ENCODE peak calls at places on chromosome 1, in six cellular contexts. D is neuronal stem cell, S is H9, Q is IMR-90, T is H1, F is mesenchymal stem cell. Y is an unnamed sample.

GRCh38 chr1:198788561-198789064 is 149.8 kb downstream of the PTPRC start:
- DNase-seq in D (peak; percentile 55), S (peak; percentile 71), Q (no peak), T (peak; percentile 53), F (peak; percentile 93), Y (peak; percentile 89)

GRCh38 chr1:167365360-167365759 is 144.7 kb downstream of the POU2F1 start:
- DNase-seq in D (no peak), S (no peak), Q (no peak), T (no peak), F (no peak), Y (no peak)

GRCh38 chr1:198086051-198086745 is 70.6 kb upstream of the NEK7 start:
- DNase-seq in D (no peak), S (no peak), Q (no peak), T (no peak), F (no peak), Y (no peak)

GRCh38 chr1:30342535-30343141 is 380.7 kb downstream of the MATN1 start:
- DNase-seq in D (no peak), S (peak; percentile 68), Q (no peak), T (peak; percentile 64), F (no peak), Y (peak; percentile 20)

GRCh38 chr1:234962340-234962989 is 166.2 kb downstream of the TOMM20 start:
- DNase-seq in D (no peak), S (no peak), Q (peak; percentile 100), T (no peak), F (peak; percentile 99), Y (no peak)

GRCh38 chr1:108695515-108695914 is 3.4 kb downstream of the PRPF38B start:
- DNase-seq in D (no peak), S (no peak), Q (no peak), T (no peak), F (no peak), Y (no peak)

GRCh38 chr1:28163496-28164120 is 12.9 kb downstream of the PTAFR start:
- DNase-seq in D (no peak), S (no peak), Q (peak; percentile 16), T (no peak), F (no peak), Y (peak; percentile 81)

GRCh38 chr1:100795646-100795985 is 76.1 kb downstream of the VCAM1 start:
- DNase-seq in D (no peak), S (no peak), Q (no peak), T (no peak), F (no peak), Y (no peak)

GRCh38 chr1:75203415-75204277 is 69.5 kb downstream of the LHX8 start:
- DNase-seq in D (peak; percentile 50), S (no peak), Q (peak; percentile 47), T (no peak), F (peak; percentile 66), Y (peak; percentile 72)

GRCh38 chr1:175717610-175718195 is 25.7 kb downstream of the TNR start:
- DNase-seq in D (no peak), S (no peak), Q (no peak), T (no peak), F (no peak), Y (no peak)

GRCh38 chr1:96747565-96747964 is 26.0 kb downstream of the PTBP2 start:
- DNase-seq in D (no peak), S (no peak), Q (no peak), T (no peak), F (no peak), Y (no peak)

GRCh38 chr1:96749618-96750017 is 28.0 kb downstream of the PTBP2 start:
- DNase-seq in D (no peak), S (no peak), Q (no peak), T (no peak), F (no peak), Y (no peak)

GRCh38 chr1:96741335-96741734 is 19.8 kb downstream of the PTBP2 start:
- DNase-seq in D (no peak), S (no peak), Q (peak; percentile 10), T (no peak), F (peak; percentile 14), Y (peak; percentile 59)

GRCh38 chr1:96748078-96748477 is 26.5 kb downstream of the PTBP2 start:
- DNase-seq in D (no peak), S (no peak), Q (no peak), T (no peak), F (no peak), Y (no peak)

DNA sequence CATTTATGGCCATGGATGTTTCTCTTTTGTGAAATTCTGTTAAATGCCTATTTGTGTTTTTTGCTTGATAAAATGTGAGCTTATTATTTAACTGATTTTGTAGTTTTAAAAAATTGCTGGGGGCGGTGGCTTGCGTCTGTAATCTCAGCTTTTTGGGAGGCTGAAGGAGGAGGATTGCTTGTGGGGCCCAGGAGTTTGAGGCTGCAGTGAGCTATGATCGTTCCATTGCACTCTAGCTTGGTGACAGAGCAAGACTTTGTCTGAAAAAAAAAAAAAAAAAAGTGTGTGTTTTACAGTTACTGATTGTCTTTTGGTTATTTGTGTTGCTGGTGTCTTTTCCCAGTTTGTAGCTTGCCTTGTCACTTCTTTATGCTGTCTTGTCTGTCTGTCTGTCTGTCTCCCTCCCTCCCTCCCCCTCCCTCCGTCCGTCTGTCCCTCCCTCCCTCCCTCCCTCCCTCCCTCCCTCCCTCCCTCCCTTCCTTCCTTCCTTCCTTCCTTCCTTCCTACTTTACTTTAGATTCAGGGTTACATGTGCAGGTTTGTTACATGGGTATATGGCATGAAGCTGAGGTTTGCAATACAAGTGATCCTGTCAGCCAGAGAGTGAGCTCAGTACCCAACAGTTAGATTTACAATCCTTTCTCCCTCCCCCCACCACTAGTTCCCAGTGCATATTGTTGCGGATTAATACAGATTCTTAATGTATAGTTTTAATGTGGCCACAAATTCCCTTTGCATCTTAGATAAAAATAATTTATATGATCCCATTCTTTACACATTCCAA is 25.0 kb downstream of the PTBP2 start:
- DNase-seq in D (no peak), S (no peak), Q (no peak), T (no peak), F (no peak), Y (no peak)
- H3K79me1 ChIP-seq in D (no peaks in the 10 kb centered on the region), S (peaks cover 2% of the 10 kb centered on the region), Q (peaks cover 38% of the 10 kb centered on the region), T (no peaks in the 10 kb centered on the region), F (no peaks in the 10 kb centered on the region), Y (peaks cover 1% of the 10 kb centered on the region)

GRCh38 chr1:13652238-13652637 is 47.8 kb upstream of the PRDM2 start:
- DNase-seq in D (no peak), S (no peak), Q (no peak), T (no peak), F (no peak), Y (no peak)
- H3K79me1 ChIP-seq in D (no peaks in the 10 kb centered on the region), S (no peaks in the 10 kb centered on the region), Q (no peaks in the 10 kb centered on the region), T (no peaks in the 10 kb centered on the region), F (no peaks in the 10 kb centered on the region), Y (no peaks in the 10 kb centered on the region)

DNA sequence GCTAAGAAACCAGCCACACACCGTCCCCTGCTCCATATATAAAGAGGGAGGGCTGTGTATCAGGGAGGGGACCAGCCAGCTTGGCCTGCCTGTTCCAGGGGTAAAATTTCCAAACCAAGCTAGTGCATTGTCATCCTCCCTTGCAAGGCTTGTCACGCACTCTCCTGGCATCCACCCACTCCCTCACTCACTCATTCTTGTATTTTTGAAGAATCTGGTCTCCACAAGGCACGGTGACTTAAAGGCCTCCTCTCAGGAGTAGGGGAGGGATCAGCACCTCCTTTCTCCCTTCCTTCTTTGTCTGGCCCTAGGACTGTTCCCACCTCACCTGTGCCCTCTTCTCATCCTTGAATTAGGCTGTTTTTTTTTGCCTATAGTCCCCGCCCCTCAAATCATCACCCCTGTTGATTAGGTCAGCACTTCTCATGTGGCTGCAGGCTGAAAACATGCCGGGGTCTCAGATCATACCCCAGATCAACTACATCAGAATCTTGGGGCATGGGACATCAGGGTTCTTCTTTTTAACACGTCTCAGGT is 5.0 kb downstream of the ABCA4 start:
- DNase-seq in D (no peak), S (no peak), Q (peak; percentile 17), T (no peak), F (no peak), Y (no peak)
- H3K79me1 ChIP-seq in D (no peaks in the 10 kb centered on the region), S (no peaks in the 10 kb centered on the region), Q (no peaks in the 10 kb centered on the region), T (no peaks in the 10 kb centered on the region), F (no peaks in the 10 kb centered on the region), Y (no peaks in the 10 kb centered on the region)

GRCh38 chr1:13682443-13682842 is 17.5 kb upstream of the PRDM2 start:
- DNase-seq in D (no peak), S (no peak), Q (no peak), T (no peak), F (no peak), Y (no peak)
- H3K79me1 ChIP-seq in D (no peaks in the 10 kb centered on the region), S (no peaks in the 10 kb centered on the region), Q (no peaks in the 10 kb centered on the region), T (no peaks in the 10 kb centered on the region), F (no peaks in the 10 kb centered on the region), Y (no peaks in the 10 kb centered on the region)

DNA sequence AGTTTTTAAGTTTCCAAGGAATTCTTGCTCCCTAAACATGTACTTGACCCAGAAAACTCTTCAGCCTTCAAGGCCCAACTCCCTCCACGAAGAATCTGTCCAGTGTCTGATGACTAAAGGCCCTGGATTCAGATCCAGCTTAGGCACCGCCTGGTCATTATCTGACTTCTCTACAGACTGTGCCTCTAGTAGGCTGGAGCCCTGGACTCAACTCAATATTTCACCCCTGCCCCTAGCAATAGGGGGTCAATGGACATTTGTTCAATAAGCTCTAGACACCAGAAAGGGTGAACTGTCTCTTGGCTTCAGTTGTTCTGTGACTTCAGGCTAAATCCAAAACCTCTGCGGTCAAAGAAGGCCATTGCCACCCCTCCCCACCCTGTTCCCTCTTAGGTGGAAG is 34.5 kb downstream of the NUAK2 start:
- DNase-seq in D (no peak), S (no peak), Q (no peak), T (no peak), F (no peak), Y (no peak)
- H3K79me1 ChIP-seq in D (no peaks in the 10 kb centered on the region), S (no peaks in the 10 kb centered on the region), Q (peaks cover 36% of the 10 kb centered on the region), T (no peaks in the 10 kb centered on the region), F (no peaks in the 10 kb centered on the region), Y (no peaks in the 10 kb centered on the region)

GRCh38 chr1:94100785-94101612 is 19.9 kb downstream of the ABCA4 start:
- DNase-seq in D (no peak), S (no peak), Q (no peak), T (no peak), F (no peak), Y (no peak)
- H3K79me1 ChIP-seq in D (no peaks in the 10 kb centered on the region), S (no peaks in the 10 kb centered on the region), Q (no peaks in the 10 kb centered on the region), T (no peaks in the 10 kb centered on the region), F (no peaks in the 10 kb centered on the region), Y (no peaks in the 10 kb centered on the region)

DNA sequence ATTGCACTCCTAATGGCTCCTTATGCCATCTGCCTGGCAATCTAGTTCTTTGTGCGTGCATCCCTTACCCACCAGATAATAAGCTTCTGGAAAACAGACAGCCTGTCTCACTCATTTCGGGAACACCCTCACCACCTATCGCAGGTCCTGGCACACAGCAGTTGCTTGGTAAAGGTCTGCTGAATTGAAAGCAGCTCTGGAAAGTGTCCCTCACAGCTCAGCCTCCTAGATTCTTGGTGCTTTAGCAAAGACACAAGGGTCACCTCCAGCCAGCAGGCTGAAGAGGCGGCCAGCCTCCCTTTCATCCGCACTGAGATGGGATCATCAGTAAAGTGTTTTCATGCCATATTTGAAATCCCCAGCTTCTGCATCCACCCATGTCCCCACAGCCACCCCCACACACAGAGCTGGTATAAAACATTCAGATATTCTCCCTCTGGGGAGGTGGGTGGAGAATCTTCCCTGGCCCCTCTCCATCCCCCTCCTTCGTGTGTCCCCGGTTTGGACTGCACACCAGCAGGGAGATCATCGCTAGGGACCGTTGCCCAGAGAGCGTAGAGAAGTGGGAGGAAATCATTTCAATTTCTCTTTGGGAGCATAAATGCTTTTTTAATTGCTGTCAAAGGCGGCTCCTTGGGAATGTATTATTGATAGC is 29.1 kb upstream of the ATP2B4 start:
- DNase-seq in D (no peak), S (no peak), Q (no peak), T (no peak), F (no peak), Y (no peak)
- H3K79me1 ChIP-seq in D (no peaks in the 10 kb centered on the region), S (no peaks in the 10 kb centered on the region), Q (no peaks in the 10 kb centered on the region), T (no peaks in the 10 kb centered on the region), F (no peaks in the 10 kb centered on the region), Y (no peaks in the 10 kb centered on the region)

GRCh38 chr1:177943999-177944672 is 25.7 kb downstream of the SEC16B start:
- DNase-seq in D (no peak), S (no peak), Q (no peak), T (no peak), F (no peak), Y (no peak)
- H3K79me1 ChIP-seq in D (no peaks in the 10 kb centered on the region), S (no peaks in the 10 kb centered on the region), Q (no peaks in the 10 kb centered on the region), T (no peaks in the 10 kb centered on the region), F (peaks cover 2% of the 10 kb centered on the region), Y (no peaks in the 10 kb centered on the region)